ENCODE peak calls at places on chromosomes 3 and 15, in eight cellular contexts. Z, L, N, J, M, T, X and I are unnamed samples.

GRCh38 chr15:75030023-75030413 is 6.6 kb downstream of the PPCDC start:
- DNase-seq in L (no peak), T (no peak), J (peak), N (no peak), M (no peak), Z (no peak), X (peak), I (peak)

GRCh38 chr3:189144645-189145044 is 27.1 kb upstream of the TPRG1 start:
- DNase-seq in T (peak), X (peak), N (no peak), M (no peak), L (peak), J (peak), Z (peak), I (no peak)

GRCh38 chr3:15796331-15796730 is 1.4 kb downstream of the ANKRD28 start:
- DNase-seq in N (no peak), X (no peak), L (no peak), T (no peak), Z (peak), M (no peak), J (peak), I (no peak)

GRCh38 chr15:66025972-66026371 is 156.7 kb downstream of the RAB11A start:
- DNase-seq in Z (no peak), X (no peak), N (no peak), J (no peak), M (no peak), T (no peak), L (no peak), I (no peak)

GRCh38 chr3:133937756-133938601 is 42.3 kb upstream of the RAB6B start:
- DNase-seq in Z (no peak), M (no peak), X (peak), N (no peak), L (no peak), T (no peak), J (peak), I (peak)

GRCh38 chr3:155640098-155640497 is 104.8 kb downstream of the PLCH1 start:
- DNase-seq in T (no peak), J (no peak), N (no peak), Z (no peak), L (no peak), X (no peak), M (no peak), I (no peak)

GRCh38 chr3:72746412-72747411 is 101.5 kb downstream of the SHQ1 start:
- DNase-seq in Z (no peak), L (no peak), N (no peak), J (peak), M (no peak), X (no peak), T (no peak), I (no peak)

GRCh38 chr3:14797731-14798130 is 21.0 kb upstream of the FGD5 start:
- DNase-seq in N (no peak), Z (no peak), M (no peak), J (no peak), X (no peak), L (no peak), T (no peak), I (no peak)

GRCh38 chr3:112128843-112129727 is 4.0 kb downstream of the GCSAM start:
- DNase-seq in X (peak), L (peak), T (no peak), M (peak), J (peak), N (no peak), Z (peak), I (no peak)

GRCh38 chr15:29687204-29687768 is 135.0 kb downstream of the TJP1 start:
- DNase-seq in M (no peak), Z (no peak), N (no peak), L (no peak), J (no peak), X (no peak), T (no peak), I (no peak)

GRCh38 chr3:111617912-111618601 is 22.9 kb upstream of the ZBED2 start:
- DNase-seq in J (peak), N (no peak), X (no peak), L (no peak), T (no peak), Z (no peak), M (no peak), I (peak)

GRCh38 chr3:70000563-70001081 is 1.1 kb downstream of the SAMMSON start:
- DNase-seq in M (no peak), X (no peak), T (no peak), J (no peak), N (no peak), L (no peak), Z (no peak), I (no peak)

GRCh38 chr3:15750143-15750542 is 47.6 kb downstream of the ANKRD28 start:
- DNase-seq in Z (no peak), N (no peak), M (no peak), X (no peak), L (no peak), J (no peak), T (no peak), I (no peak)

GRCh38 chr15:63185206-63185605 is 4.2 kb upstream of the RAB8B start:
- DNase-seq in L (no peak), M (no peak), Z (no peak), X (no peak), T (no peak), N (no peak), J (no peak), I (peak)

GRCh38 chr3:76585794-76586392 is 454.0 kb upstream of the ROBO2 start:
- DNase-seq in T (peak), Z (peak), M (peak), J (peak), N (no peak), X (peak), L (no peak), I (peak)

GRCh38 chr3:46538803-46539442 is 27.2 kb downstream of the LRRC2 start:
- DNase-seq in L (peak), Z (peak), X (peak), T (no peak), M (no peak), J (peak), N (peak), I (no peak)

GRCh38 chr3:10248984-10249748 is 907 bp downstream of the TATDN2 start:
- DNase-seq in N (peak), X (peak), L (peak), Z (peak), T (peak), M (no peak), J (peak), I (peak)

GRCh38 chr3:142929890-142930289 is 33.6 kb downstream of the PAQR9 start:
- DNase-seq in L (no peak), T (no peak), J (no peak), Z (no peak), M (no peak), X (no peak), N (no peak), I (no peak)

GRCh38 chr3:130345487-130346079 is at the start of gene COL6A5:
- DNase-seq in T (peak), N (peak), X (no peak), Z (no peak), J (no peak), M (no peak), L (no peak), I (peak)

GRCh38 chr3:59982510-59982909 is 932.7 kb upstream of the CFAP20DC start:
- DNase-seq in J (no peak), M (no peak), L (no peak), T (no peak), N (no peak), X (no peak), Z (no peak), I (no peak)

GRCh38 chr3:126782554-126782953 is 78.5 kb downstream of the CHCHD6 start:
- DNase-seq in L (no peak), X (peak), M (peak), N (peak), T (no peak), J (peak), Z (no peak), I (peak)

GRCh38 chr3:167705840-167706239 is 28.9 kb downstream of the PDCD10 start:
- DNase-seq in N (no peak), M (no peak), T (no peak), X (peak), Z (no peak), J (peak), L (no peak), I (no peak)

GRCh38 chr3:185658504-185658912 is 72.4 kb downstream of the SENP2 start:
- DNase-seq in L (no peak), X (peak), J (peak), T (no peak), Z (no peak), N (peak), M (peak), I (peak)

GRCh38 chr3:14392231-14392630 is 10.2 kb upstream of the SLC6A6 start:
- DNase-seq in M (no peak), J (no peak), Z (no peak), X (no peak), N (no peak), T (no peak), L (no peak), I (no peak)

GRCh38 chr3:190012314-190012782 is 108.3 kb downstream of the P3H2 start:
- DNase-seq in X (peak), M (no peak), J (peak), N (no peak), L (no peak), T (no peak), Z (no peak), I (no peak)

GRCh38 chr15:35566991-35567390 is 21.0 kb upstream of the DPH6 start:
- DNase-seq in N (peak), Z (no peak), T (no peak), M (no peak), X (no peak), L (no peak), J (no peak), I (no peak)

GRCh38 chr15:96042734-96043224 is 287.7 kb upstream of the NR2F2 start:
- DNase-seq in Z (peak), T (no peak), J (peak), N (no peak), M (no peak), L (no peak), X (no peak), I (no peak)

GRCh38 chr15:25733856-25734679 is 129.1 kb downstream of the ATP10A start:
- DNase-seq in J (no peak), T (no peak), X (no peak), N (no peak), Z (no peak), L (no peak), M (no peak), I (no peak)

GRCh38 chr3:126194713-126195305 is 14.4 kb upstream of the ALDH1L1 start:
- DNase-seq in M (no peak), Z (no peak), L (no peak), T (no peak), N (no peak), J (no peak), X (no peak), I (no peak)

GRCh38 chr15:101795455-101795854 is 7.9 kb upstream of the OR4F6 start:
- DNase-seq in T (no peak), M (peak), J (peak), L (no peak), Z (no peak), N (no peak), X (peak), I (peak)

GRCh38 chr15:79071901-79072300 is 18.7 kb downstream of the RASGRF1 start:
- DNase-seq in J (peak), Z (no peak), M (no peak), N (no peak), X (peak), T (no peak), L (no peak), I (no peak)

GRCh38 chr3:182533394-182533793 is 259.9 kb upstream of the ATP11B start:
- DNase-seq in Z (peak), T (no peak), M (no peak), J (no peak), N (no peak), X (no peak), L (no peak), I (peak)

GRCh38 chr3:194956697-194957396 is 271.2 kb downstream of the FAM43A start:
- DNase-seq in T (no peak), M (no peak), J (no peak), N (no peak), Z (no peak), X (no peak), L (no peak), I (no peak)

GRCh38 chr3:155409336-155409735 is 115.9 kb upstream of the STRIT1 start:
- DNase-seq in L (no peak), N (no peak), Z (no peak), T (no peak), J (no peak), X (no peak), M (no peak), I (no peak)

GRCh38 chr3:40313975-40314860 is 4.7 kb downstream of the EIF1B start:
- DNase-seq in Z (no peak), X (peak), J (no peak), M (no peak), N (no peak), T (no peak), L (no peak), I (no peak)

GRCh38 chr3:172449468-172450149 is 1.4 kb upstream of the GHSR start:
- DNase-seq in N (peak), M (no peak), Z (no peak), X (peak), L (no peak), J (peak), T (peak), I (peak)

GRCh38 chr15:45611305-45611704 is 23.5 kb upstream of the SQOR start:
- DNase-seq in J (peak), X (peak), T (no peak), L (no peak), N (no peak), Z (peak), M (no peak), I (peak)

GRCh38 chr15:42723068-42723467 is 13.9 kb downstream of the CDAN1 start:
- DNase-seq in N (no peak), Z (peak), J (no peak), X (peak), T (no peak), M (no peak), L (no peak), I (no peak)

GRCh38 chr15:83380682-83381081 is 66.5 kb upstream of the SH3GL3 start:
- DNase-seq in T (peak), J (peak), N (peak), X (peak), Z (peak), L (no peak), M (peak), I (peak)